ENCODE peak calls at places on chromosomes 3 and 15, in seven cellular contexts. J is heart left ventricle; K is H1; E is amniotic stem cell; D is EH; Q is SHP77; I is activated CD8-positive, alpha-beta memory T cell treated with anti-CD3 and anti-CD28 coated beads, Interleukin-2, amount 10 ng/mL, durations not matched to agents 7 days and 5 days. H is an unnamed sample.
A peak's percentile ranks its signal among the peaks of the same experiment; 100 is the strongest.

GRCh38 chr15:65175511-65175910 is 9.6 kb downstream of the CLPX start:
- DNase-seq in J (no peak), K (no peak), E (no peak), D (peak; percentile 29), Q (no peak), I (no peak), H (no peak)

GRCh38 chr15:93500155-93500554 is 411.1 kb upstream of the RGMA start:
- DNase-seq in J (no peak), K (no peak), E (no peak), D (no peak), Q (no peak), I (no peak), H (no peak)

GRCh38 chr15:40282870-40283614 is at the start of gene ANKRD63:
- DNase-seq in J (peak; percentile 23), K (no peak), E (no peak), D (no peak), Q (no peak), I (no peak), H (peak; percentile 33)

GRCh38 chr15:34942363-34942762 is 27.2 kb downstream of the AQR start:
- DNase-seq in J (no peak), K (no peak), E (no peak), D (peak; percentile 39), Q (no peak), I (no peak), H (no peak)

GRCh38 chr3:129560931-129561594 is 18.1 kb downstream of the H1-8 start:
- DNase-seq in J (peak; percentile 89), K (no peak), E (peak; percentile 24), D (peak; percentile 93), Q (no peak), I (no peak), H (no peak)

GRCh38 chr3:37107846-37108245 is 66.5 kb downstream of the LRRFIP2 start:
- DNase-seq in J (no peak), K (no peak), E (no peak), D (no peak), Q (no peak), I (no peak), H (no peak)

GRCh38 chr15:72923304-72923703 is 129.0 kb upstream of the NEO1 start:
- DNase-seq in J (no peak), K (no peak), E (no peak), D (no peak), Q (no peak), I (no peak), H (no peak)

GRCh38 chr15:39587910-39588530 is 7.1 kb downstream of the THBS1 start:
- DNase-seq in J (no peak), K (no peak), E (no peak), D (peak; percentile 76), Q (no peak), I (no peak), H (no peak)

GRCh38 chr15:83112233-83112958 is 5.0 kb downstream of the TM6SF1 start:
- DNase-seq in J (peak; percentile 41), K (no peak), E (peak; percentile 14), D (peak; percentile 97), Q (no peak), I (no peak), H (no peak)

GRCh38 chr3:156158656-156159295 is 38.4 kb downstream of the KCNAB1 start:
- DNase-seq in J (no peak), K (no peak), E (no peak), D (no peak), Q (no peak), I (no peak), H (no peak)

GRCh38 chr3:17013050-17013449 is 128.3 kb downstream of the PLCL2 start:
- DNase-seq in J (no peak), K (no peak), E (no peak), D (no peak), Q (no peak), I (no peak), H (no peak)

GRCh38 chr3:175003590-175003989 is 144.5 kb downstream of the NAALADL2 start:
- DNase-seq in J (no peak), K (no peak), E (no peak), D (no peak), Q (no peak), I (no peak), H (no peak)

GRCh38 chr15:38169982-38170381 is 82.7 kb upstream of the SPRED1 start:
- DNase-seq in J (no peak), K (no peak), E (no peak), D (peak; percentile 12), Q (no peak), I (no peak), H (no peak)

GRCh38 chr15:60745469-60745971 is 266.6 kb upstream of the ICE2 start:
- DNase-seq in J (peak; percentile 76), K (no peak), E (no peak), D (peak; percentile 70), Q (no peak), I (no peak), H (no peak)

GRCh38 chr3:71710906-71711494 is 14.2 kb downstream of the EIF4E3 start:
- DNase-seq in J (no peak), K (no peak), E (peak; percentile 32), D (peak; percentile 64), Q (peak; percentile 19), I (no peak), H (peak; percentile 17)

GRCh38 chr3:132014105-132014504 is 20.7 kb downstream of the CPNE4 start:
- DNase-seq in J (no peak), K (no peak), E (no peak), D (no peak), Q (no peak), I (no peak), H (no peak)

GRCh38 chr3:69890094-69890493 is 109.4 kb upstream of the SAMMSON start:
- DNase-seq in J (no peak), K (no peak), E (no peak), D (peak; percentile 74), Q (no peak), I (no peak), H (no peak)

GRCh38 chr3:106740116-106740515 is 637.1 kb upstream of the CCDC54 start:
- DNase-seq in J (no peak), K (no peak), E (no peak), D (no peak), Q (no peak), I (no peak), H (no peak)

GRCh38 chr3:186888569-186888968 is 41.8 kb upstream of the ST6GAL1 start:
- DNase-seq in J (peak; percentile 29), K (no peak), E (no peak), D (no peak), Q (no peak), I (no peak), H (no peak)

GRCh38 chr3:188635258-188636038 is 481.5 kb downstream of the LPP start:
- DNase-seq in J (no peak), K (no peak), E (no peak), D (peak; percentile 75), Q (no peak), I (no peak), H (no peak)

GRCh38 chr15:72231847-72232461 is 964 bp upstream of the PKM start:
- DNase-seq in J (peak; percentile 68), K (no peak), E (peak; percentile 40), D (peak; percentile 83), Q (peak; percentile 51), I (peak; percentile 67), H (no peak)

GRCh38 chr15:70362911-70363310 is 265.2 kb upstream of the TLE3 start:
- DNase-seq in J (peak; percentile 44), K (peak; percentile 13), E (no peak), D (peak; percentile 47), Q (peak; percentile 58), I (peak; percentile 19), H (no peak)

GRCh38 chr3:114439279-114439678 is 145.5 kb downstream of the TIGIT start:
- DNase-seq in J (no peak), K (no peak), E (peak; percentile 13), D (peak; percentile 68), Q (no peak), I (no peak), H (no peak)

GRCh38 chr3:12679468-12679867 is 15.6 kb upstream of the RAF1 start:
- DNase-seq in J (peak; percentile 76), K (no peak), E (peak; percentile 77), D (peak; percentile 99), Q (peak; percentile 66), I (no peak), H (no peak)

GRCh38 chr3:153960701-153961100 is 160.5 kb upstream of the ARHGEF26 start:
- DNase-seq in J (no peak), K (no peak), E (no peak), D (no peak), Q (no peak), I (no peak), H (no peak)

GRCh38 chr15:49270541-49271421 is 100.7 kb downstream of the GALK2 start:
- DNase-seq in J (no peak), K (no peak), E (peak; percentile 36), D (peak; percentile 67), Q (no peak), I (no peak), H (no peak)

GRCh38 chr3:159418571-159419526 is 569.8 kb upstream of the IL12A start:
- DNase-seq in J (no peak), K (no peak), E (peak; percentile 2), D (peak; percentile 54), Q (no peak), I (no peak), H (no peak)

GRCh38 chr3:148084931-148085330 is 612.8 kb upstream of the AGTR1 start:
- DNase-seq in J (no peak), K (no peak), E (no peak), D (no peak), Q (no peak), I (no peak), H (no peak)

GRCh38 chr15:75751116-75751875 is 38.6 kb upstream of the CSPG4 start:
- DNase-seq in J (no peak), K (no peak), E (no peak), D (no peak), Q (no peak), I (no peak), H (no peak)

GRCh38 chr3:117632191-117632590 is 922.6 kb downstream of the TUSC7 start:
- DNase-seq in J (no peak), K (no peak), E (no peak), D (no peak), Q (no peak), I (no peak), H (no peak)

GRCh38 chr3:53346514-53346913 is 829 bp downstream of the DCP1A start:
- DNase-seq in J (no peak), K (no peak), E (no peak), D (peak; percentile 34), Q (no peak), I (peak; percentile 42), H (no peak)

GRCh38 chr15:31607656-31608055 is 281.0 kb downstream of the KLF13 start:
- DNase-seq in J (no peak), K (no peak), E (no peak), D (no peak), Q (no peak), I (no peak), H (no peak)

GRCh38 chr3:8970971-8971589 is 7.8 kb upstream of the RAD18 start:
- DNase-seq in J (no peak), K (no peak), E (peak; percentile 11), D (peak; percentile 73), Q (peak; percentile 24), I (peak; percentile 80), H (peak; percentile 28)

GRCh38 chr15:100766225-100767001 is 113.2 kb upstream of the ALDH1A3 start:
- DNase-seq in J (no peak), K (no peak), E (no peak), D (peak; percentile 44), Q (no peak), I (no peak), H (no peak)

GRCh38 chr3:42071720-42072582 is 19.2 kb upstream of the TRAK1 start:
- DNase-seq in J (peak; percentile 79), K (no peak), E (peak; percentile 12), D (peak; percentile 92), Q (peak; percentile 79), I (no peak), H (no peak)

GRCh38 chr3:108189477-108189876 is 32.7 kb downstream of the IFT57 start:
- DNase-seq in J (no peak), K (no peak), E (no peak), D (no peak), Q (no peak), I (no peak), H (no peak)

GRCh38 chr15:35867371-35867770 is 321.4 kb upstream of the DPH6 start:
- DNase-seq in J (no peak), K (no peak), E (no peak), D (no peak), Q (no peak), I (no peak), H (no peak)

GRCh38 chr15:29312387-29312786 is 42.8 kb upstream of the NSMCE3 start:
- DNase-seq in J (no peak), K (no peak), E (peak; percentile 36), D (peak; percentile 60), Q (no peak), I (no peak), H (no peak)